ENCODE peak calls at places on chromosomes 11 and 22, in nine cellular contexts. One of them, this sample, is unnamed.

GRCh38 chr11:83035070-83035854 is 36.4 kb downstream of the RAB30 start:
- DNase-seq in breast epithelium: no peak
- DNase-seq in coronary artery: no peak
- DNase-seq in heart left ventricle: no peak
- DNase-seq in cardiac muscle cell: no peak
- DNase-seq in GM10248: no peak
- DNase-seq in WTC11: no peak
- DNase-seq in tibial nerve: no peak
- DNase-seq in foreskin keratinocyte: no peak
- DNase-seq in this sample: no peak

GRCh38 chr22:20991252-20992055 is 9.4 kb downstream of the LZTR1 start:
- DNase-seq in breast epithelium: no peak
- DNase-seq in coronary artery: no peak
- DNase-seq in heart left ventricle: no peak
- DNase-seq in cardiac muscle cell: no peak
- DNase-seq in GM10248: no peak
- DNase-seq in WTC11: no peak
- DNase-seq in tibial nerve: no peak
- DNase-seq in foreskin keratinocyte: no peak
- DNase-seq in this sample: no peak

GRCh38 chr11:69986421-69987229 is 91.5 kb upstream of the ANO1 start:
- DNase-seq in breast epithelium: no peak
- DNase-seq in coronary artery: no peak
- DNase-seq in heart left ventricle: peak
- DNase-seq in cardiac muscle cell: no peak
- DNase-seq in GM10248: no peak
- DNase-seq in WTC11: no peak
- DNase-seq in tibial nerve: no peak
- DNase-seq in foreskin keratinocyte: no peak
- DNase-seq in this sample: no peak

GRCh38 chr11:32487270-32487669 is 51.9 kb upstream of the WT1 start:
- DNase-seq in breast epithelium: no peak
- DNase-seq in coronary artery: no peak
- DNase-seq in heart left ventricle: no peak
- DNase-seq in cardiac muscle cell: peak
- DNase-seq in GM10248: no peak
- DNase-seq in WTC11: peak
- DNase-seq in tibial nerve: no peak
- DNase-seq in foreskin keratinocyte: no peak
- DNase-seq in this sample: no peak

GRCh38 chr11:8060801-8061554 is 20.0 kb upstream of the TUB start:
- DNase-seq in breast epithelium: no peak
- DNase-seq in coronary artery: peak
- DNase-seq in heart left ventricle: no peak
- DNase-seq in cardiac muscle cell: no peak
- DNase-seq in GM10248: no peak
- DNase-seq in WTC11: no peak
- DNase-seq in tibial nerve: no peak
- DNase-seq in foreskin keratinocyte: no peak
- DNase-seq in this sample: no peak

GRCh38 chr11:57792060-57792541 is 30.5 kb downstream of the CTNND1 start:
- DNase-seq in breast epithelium: no peak
- DNase-seq in coronary artery: no peak
- DNase-seq in heart left ventricle: peak
- DNase-seq in cardiac muscle cell: no peak
- DNase-seq in GM10248: peak
- DNase-seq in WTC11: no peak
- DNase-seq in tibial nerve: peak
- DNase-seq in foreskin keratinocyte: no peak
- DNase-seq in this sample: peak

GRCh38 chr11:69700278-69701140 is 3.3 kb downstream of the FGF19 start:
- DNase-seq in breast epithelium: no peak
- DNase-seq in coronary artery: no peak
- DNase-seq in heart left ventricle: peak
- DNase-seq in cardiac muscle cell: peak
- DNase-seq in GM10248: no peak
- DNase-seq in WTC11: peak
- DNase-seq in tibial nerve: peak
- DNase-seq in foreskin keratinocyte: no peak
- DNase-seq in this sample: no peak

GRCh38 chr11:11981364-11981763 is 27.1 kb downstream of the DKK3 start:
- DNase-seq in breast epithelium: no peak
- DNase-seq in coronary artery: no peak
- DNase-seq in heart left ventricle: no peak
- DNase-seq in cardiac muscle cell: no peak
- DNase-seq in GM10248: no peak
- DNase-seq in WTC11: no peak
- DNase-seq in tibial nerve: no peak
- DNase-seq in foreskin keratinocyte: no peak
- DNase-seq in this sample: no peak

GRCh38 chr22:23266780-23267179 is 86.5 kb downstream of the BCR start:
- DNase-seq in breast epithelium: no peak
- DNase-seq in coronary artery: no peak
- DNase-seq in heart left ventricle: no peak
- DNase-seq in cardiac muscle cell: no peak
- DNase-seq in GM10248: no peak
- DNase-seq in WTC11: no peak
- DNase-seq in tibial nerve: no peak
- DNase-seq in foreskin keratinocyte: no peak
- DNase-seq in this sample: no peak

GRCh38 chr11:10770626-10771254 is 19.7 kb downstream of the CTR9 start:
- DNase-seq in breast epithelium: no peak
- DNase-seq in coronary artery: no peak
- DNase-seq in heart left ventricle: peak
- DNase-seq in cardiac muscle cell: peak
- DNase-seq in GM10248: peak
- DNase-seq in WTC11: peak
- DNase-seq in tibial nerve: peak
- DNase-seq in foreskin keratinocyte: no peak
- DNase-seq in this sample: no peak

GRCh38 chr22:43550024-43550620 is 138.3 kb downstream of the MPPED1 start:
- DNase-seq in breast epithelium: peak
- DNase-seq in coronary artery: peak
- DNase-seq in heart left ventricle: no peak
- DNase-seq in cardiac muscle cell: no peak
- DNase-seq in GM10248: no peak
- DNase-seq in WTC11: no peak
- DNase-seq in tibial nerve: no peak
- DNase-seq in foreskin keratinocyte: no peak
- DNase-seq in this sample: no peak

GRCh38 chr11:61972112-61972795 is 4.8 kb upstream of the FTH1 start:
- DNase-seq in breast epithelium: peak
- DNase-seq in coronary artery: no peak
- DNase-seq in heart left ventricle: no peak
- DNase-seq in cardiac muscle cell: no peak
- DNase-seq in GM10248: no peak
- DNase-seq in WTC11: no peak
- DNase-seq in tibial nerve: no peak
- DNase-seq in foreskin keratinocyte: no peak
- DNase-seq in this sample: no peak

GRCh38 chr11:9758676-9759518 is 95.0 kb downstream of the SWAP70 start:
- DNase-seq in breast epithelium: peak
- DNase-seq in coronary artery: no peak
- DNase-seq in heart left ventricle: peak
- DNase-seq in cardiac muscle cell: peak
- DNase-seq in GM10248: peak
- DNase-seq in WTC11: no peak
- DNase-seq in tibial nerve: peak
- DNase-seq in foreskin keratinocyte: no peak
- DNase-seq in this sample: peak
- TF ChIP-seq CTCF in breast epithelium: no peak
- TF ChIP-seq CTCF in coronary artery: no peak
- TF ChIP-seq CTCF in heart left ventricle: no peak
- TF ChIP-seq CTCF in cardiac muscle cell: peak
- TF ChIP-seq CTCF in GM10248: peak
- TF ChIP-seq CTCF in WTC11: no peak
- TF ChIP-seq CTCF in tibial nerve: peak
- TF ChIP-seq CTCF in foreskin keratinocyte: peak
- TF ChIP-seq CTCF in this sample: peak

DNA sequence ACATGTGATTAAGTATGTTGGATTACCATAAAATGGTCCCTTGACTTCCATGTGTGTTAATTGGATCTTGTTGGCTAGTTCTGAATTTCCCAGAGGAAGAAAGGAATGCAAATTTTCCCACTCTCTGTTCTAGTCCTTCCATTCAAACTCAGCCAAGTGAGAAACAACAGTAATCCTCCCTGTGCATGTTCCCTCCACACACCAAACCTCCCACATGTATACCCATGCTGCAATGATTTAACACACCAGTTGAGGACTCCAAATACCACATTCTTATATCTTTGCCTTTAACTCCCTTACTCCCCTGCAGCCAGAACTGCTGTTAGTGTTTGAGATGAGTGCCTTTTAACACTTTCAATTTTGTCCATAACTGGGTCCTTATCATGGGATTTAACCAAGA is 1158.9 kb downstream of the DLG2 start:
- DNase-seq in breast epithelium: no peak
- DNase-seq in coronary artery: no peak
- DNase-seq in heart left ventricle: no peak
- DNase-seq in cardiac muscle cell: no peak
- DNase-seq in GM10248: no peak
- DNase-seq in WTC11: no peak
- DNase-seq in tibial nerve: no peak
- DNase-seq in foreskin keratinocyte: no peak
- DNase-seq in this sample: no peak
- TF ChIP-seq CTCF in breast epithelium: no peak
- TF ChIP-seq CTCF in coronary artery: no peak
- TF ChIP-seq CTCF in heart left ventricle: no peak
- TF ChIP-seq CTCF in cardiac muscle cell: peak
- TF ChIP-seq CTCF in GM10248: no peak
- TF ChIP-seq CTCF in WTC11: no peak
- TF ChIP-seq CTCF in tibial nerve: no peak
- TF ChIP-seq CTCF in foreskin keratinocyte: no peak
- TF ChIP-seq CTCF in this sample: no peak

DNA sequence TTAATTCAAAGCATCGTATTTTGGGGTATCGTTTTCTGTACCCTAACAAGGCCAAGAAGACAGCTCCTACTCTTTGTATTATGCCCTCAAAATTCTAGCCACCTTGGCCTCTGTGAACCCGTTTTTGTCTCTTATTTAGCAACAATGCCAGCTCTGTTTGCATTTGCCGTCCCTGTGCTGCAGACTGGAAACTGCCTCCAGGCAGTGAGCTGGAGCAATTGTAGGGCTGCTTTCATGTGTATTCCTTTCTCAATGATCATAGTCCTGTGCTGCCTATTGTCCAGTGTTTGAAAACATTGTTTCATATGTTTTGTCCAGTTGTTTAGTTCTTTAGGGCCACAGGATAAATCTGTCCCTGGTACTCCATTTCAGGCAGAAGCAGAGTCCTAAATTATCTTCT is 19.9 kb upstream of the BACE1-AS start:
- DNase-seq in breast epithelium: no peak
- DNase-seq in coronary artery: no peak
- DNase-seq in heart left ventricle: no peak
- DNase-seq in cardiac muscle cell: no peak
- DNase-seq in GM10248: no peak
- DNase-seq in WTC11: no peak
- DNase-seq in tibial nerve: no peak
- DNase-seq in foreskin keratinocyte: no peak
- DNase-seq in this sample: no peak
- TF ChIP-seq CTCF in breast epithelium: no peak
- TF ChIP-seq CTCF in coronary artery: no peak
- TF ChIP-seq CTCF in heart left ventricle: no peak
- TF ChIP-seq CTCF in cardiac muscle cell: no peak
- TF ChIP-seq CTCF in GM10248: no peak
- TF ChIP-seq CTCF in WTC11: no peak
- TF ChIP-seq CTCF in tibial nerve: no peak
- TF ChIP-seq CTCF in foreskin keratinocyte: no peak
- TF ChIP-seq CTCF in this sample: no peak

GRCh38 chr22:37184816-37185541 is 3.1 kb downstream of the C1QTNF6 start:
- DNase-seq in breast epithelium: no peak
- DNase-seq in coronary artery: no peak
- DNase-seq in heart left ventricle: peak
- DNase-seq in cardiac muscle cell: no peak
- DNase-seq in GM10248: no peak
- DNase-seq in WTC11: no peak
- DNase-seq in tibial nerve: no peak
- DNase-seq in foreskin keratinocyte: no peak
- DNase-seq in this sample: no peak
- TF ChIP-seq CTCF in breast epithelium: no peak
- TF ChIP-seq CTCF in coronary artery: no peak
- TF ChIP-seq CTCF in heart left ventricle: no peak
- TF ChIP-seq CTCF in cardiac muscle cell: no peak
- TF ChIP-seq CTCF in GM10248: no peak
- TF ChIP-seq CTCF in WTC11: no peak
- TF ChIP-seq CTCF in tibial nerve: no peak
- TF ChIP-seq CTCF in foreskin keratinocyte: no peak
- TF ChIP-seq CTCF in this sample: no peak